ENCODE peak calls at places on chromosomes 3 and 15, in five cellular contexts. One of them, this sample, is unnamed. For H3K9me2 and H3F3A, the result is how much of the 10 kb centered on the place peaks cover.

GRCh38 chr3:190722181-190722905 is 140.2 kb downstream of the GMNC start:
- DNase-seq in SK-N-SH: no peak
- DNase-seq in GM23338: no peak
- DNase-seq in MM.1S: no peak
- DNase-seq in PC-3: no peak
- DNase-seq in this sample: no peak

GRCh38 chr15:68560501-68561113 is 18.2 kb upstream of the CORO2B start:
- DNase-seq in SK-N-SH: no peak
- DNase-seq in GM23338: no peak
- DNase-seq in MM.1S: no peak
- DNase-seq in PC-3: no peak
- DNase-seq in this sample: no peak

GRCh38 chr3:150970665-150971327 is 1.7 kb downstream of the CLRN1 start:
- DNase-seq in SK-N-SH: no peak
- DNase-seq in GM23338: no peak
- DNase-seq in MM.1S: no peak
- DNase-seq in PC-3: peak
- DNase-seq in this sample: peak

GRCh38 chr3:189688296-189688695 is 57.1 kb downstream of the TP63 start:
- DNase-seq in SK-N-SH: no peak
- DNase-seq in GM23338: no peak
- DNase-seq in MM.1S: no peak
- DNase-seq in PC-3: no peak
- DNase-seq in this sample: no peak

GRCh38 chr3:189513281-189514151 is 117.7 kb upstream of the TP63 start:
- DNase-seq in SK-N-SH: no peak
- DNase-seq in GM23338: no peak
- DNase-seq in MM.1S: no peak
- DNase-seq in PC-3: peak
- DNase-seq in this sample: peak

GRCh38 chr3:119559441-119559963 is at the start of gene CD80:
- DNase-seq in SK-N-SH: no peak
- DNase-seq in GM23338: peak
- DNase-seq in MM.1S: peak
- DNase-seq in PC-3: peak
- DNase-seq in this sample: peak

GRCh38 chr3:38558864-38559263 is 62.7 kb downstream of the EXOG start:
- DNase-seq in SK-N-SH: no peak
- DNase-seq in GM23338: no peak
- DNase-seq in MM.1S: no peak
- DNase-seq in PC-3: no peak
- DNase-seq in this sample: no peak

GRCh38 chr15:63042879-63043340 is 363 bp downstream of the TPM1 start:
- DNase-seq in SK-N-SH: peak
- DNase-seq in GM23338: no peak
- DNase-seq in MM.1S: no peak
- DNase-seq in PC-3: no peak
- DNase-seq in this sample: no peak

GRCh38 chr3:125202197-125202596 is 10.4 kb downstream of the SLC12A8 start:
- DNase-seq in SK-N-SH: no peak
- DNase-seq in GM23338: peak
- DNase-seq in MM.1S: peak
- DNase-seq in PC-3: peak
- DNase-seq in this sample: no peak

GRCh38 chr15:47500823-47501222 is 216.5 kb upstream of the SEMA6D start:
- DNase-seq in SK-N-SH: no peak
- DNase-seq in GM23338: peak
- DNase-seq in MM.1S: no peak
- DNase-seq in PC-3: no peak
- DNase-seq in this sample: no peak

GRCh38 chr3:62686486-62686885 is 188.7 kb downstream of the CADPS start:
- DNase-seq in SK-N-SH: no peak
- DNase-seq in GM23338: no peak
- DNase-seq in MM.1S: no peak
- DNase-seq in PC-3: peak
- DNase-seq in this sample: no peak

GRCh38 chr3:49689046-49689886 is at the start of the genes MST1 and RNF123:
- DNase-seq in SK-N-SH: peak
- DNase-seq in GM23338: peak
- DNase-seq in MM.1S: peak
- DNase-seq in PC-3: peak
- DNase-seq in this sample: peak

GRCh38 chr15:97759363-97759762 is 201.1 kb upstream of the ARRDC4 start:
- DNase-seq in SK-N-SH: no peak
- DNase-seq in GM23338: no peak
- DNase-seq in MM.1S: no peak
- DNase-seq in PC-3: peak
- DNase-seq in this sample: no peak

GRCh38 chr3:126179825-126180476 is 435 bp downstream of the ALDH1L1 start:
- DNase-seq in SK-N-SH: peak
- DNase-seq in GM23338: peak
- DNase-seq in MM.1S: no peak
- DNase-seq in PC-3: no peak
- DNase-seq in this sample: peak

GRCh38 chr3:149772861-149773260 is 19.5 kb downstream of the ANKUB1 start:
- DNase-seq in SK-N-SH: no peak
- DNase-seq in GM23338: peak
- DNase-seq in MM.1S: no peak
- DNase-seq in PC-3: no peak
- DNase-seq in this sample: no peak

GRCh38 chr3:149767720-149768119 is 15.4 kb upstream of the COMMD2 start:
- DNase-seq in SK-N-SH: no peak
- DNase-seq in GM23338: no peak
- DNase-seq in MM.1S: no peak
- DNase-seq in PC-3: no peak
- DNase-seq in this sample: no peak

GRCh38 chr3:149768704-149769103 is 16.4 kb upstream of the COMMD2 start:
- DNase-seq in SK-N-SH: no peak
- DNase-seq in GM23338: no peak
- DNase-seq in MM.1S: no peak
- DNase-seq in PC-3: no peak
- DNase-seq in this sample: no peak

GRCh38 chr3:149771652-149772271 is 19.5 kb upstream of the COMMD2 start:
- DNase-seq in SK-N-SH: peak
- DNase-seq in GM23338: peak
- DNase-seq in MM.1S: peak
- DNase-seq in PC-3: peak
- DNase-seq in this sample: no peak

DNA sequence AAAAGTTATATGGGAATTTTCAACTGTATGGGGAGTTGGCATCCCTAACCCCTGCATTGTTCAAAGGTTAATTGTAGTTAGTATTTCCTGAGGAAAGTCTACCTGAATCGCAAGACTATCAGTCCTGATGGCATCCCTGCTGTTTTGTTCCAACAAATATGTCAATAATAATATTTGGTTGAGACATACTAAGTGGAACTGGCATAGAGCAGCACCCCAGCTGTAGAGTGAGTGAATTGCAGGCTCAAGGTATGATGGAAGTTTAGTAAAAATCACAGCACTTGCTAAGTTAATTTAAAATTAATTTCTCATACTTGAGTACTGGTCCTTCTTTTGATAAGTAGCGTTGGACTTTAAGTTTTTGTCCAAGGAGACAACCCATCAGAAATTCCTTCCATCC is 18.0 kb upstream of the COMMD2 start:
- DNase-seq in SK-N-SH: no peak
- DNase-seq in GM23338: no peak
- DNase-seq in MM.1S: no peak
- DNase-seq in PC-3: no peak
- DNase-seq in this sample: no peak
- TF ChIP-seq CTCF in SK-N-SH: no peak
- TF ChIP-seq CTCF in GM23338: no peak
- TF ChIP-seq CTCF in MM.1S: no peak
- TF ChIP-seq CTCF in PC-3: peak
- TF ChIP-seq CTCF in this sample: no peak

GRCh38 chr3:46168583-46168982 is 39.5 kb downstream of the CCR1 start:
- DNase-seq in SK-N-SH: no peak
- DNase-seq in GM23338: no peak
- DNase-seq in MM.1S: no peak
- DNase-seq in PC-3: no peak
- DNase-seq in this sample: no peak

GRCh38 chr3:46162975-46163550 is 45.0 kb downstream of the CCR1 start:
- DNase-seq in SK-N-SH: no peak
- DNase-seq in GM23338: peak
- DNase-seq in MM.1S: no peak
- DNase-seq in PC-3: peak
- DNase-seq in this sample: peak

DNA sequence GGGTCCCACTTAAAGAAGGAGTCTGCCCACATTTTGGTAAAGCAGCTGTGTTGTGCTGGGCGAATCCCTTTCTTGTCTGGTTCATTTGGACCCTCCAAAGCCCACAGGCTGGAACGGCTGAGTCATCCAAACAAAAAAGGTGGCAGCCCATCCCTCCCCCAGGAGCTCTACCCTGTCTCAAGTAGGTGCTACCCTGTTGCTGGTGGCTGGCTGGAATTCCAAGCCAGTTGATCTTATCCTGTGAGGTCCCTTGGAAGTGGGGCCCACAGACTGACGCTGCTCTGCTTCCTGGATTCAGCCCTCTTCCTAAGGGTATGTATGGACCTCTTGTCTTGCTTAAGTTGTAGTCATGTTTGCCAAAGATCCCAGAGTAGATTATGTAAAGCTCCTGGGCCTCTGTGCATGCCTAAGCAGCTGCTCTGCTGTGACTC is 44.5 kb downstream of the CCR1 start:
- DNase-seq in SK-N-SH: no peak
- DNase-seq in GM23338: no peak
- DNase-seq in MM.1S: no peak
- DNase-seq in PC-3: peak
- DNase-seq in this sample: peak
- H3K9me2 ChIP-seq in SK-N-SH: under half
- H3K9me2 ChIP-seq in GM23338: under half
- H3K9me2 ChIP-seq in MM.1S: under half
- H3K9me2 ChIP-seq in PC-3: under half
- H3K9me2 ChIP-seq in this sample: under half

GRCh38 chr15:49855917-49856637 is 235.2 kb downstream of the DTWD1 start:
- DNase-seq in SK-N-SH: no peak
- DNase-seq in GM23338: no peak
- DNase-seq in MM.1S: no peak
- DNase-seq in PC-3: no peak
- DNase-seq in this sample: no peak

GRCh38 chr15:49863431-49864205 is 242.8 kb downstream of the DTWD1 start:
- DNase-seq in SK-N-SH: no peak
- DNase-seq in GM23338: no peak
- DNase-seq in MM.1S: no peak
- DNase-seq in PC-3: no peak
- DNase-seq in this sample: no peak

GRCh38 chr15:49860101-49860500 is 239.3 kb downstream of the DTWD1 start:
- DNase-seq in SK-N-SH: no peak
- DNase-seq in GM23338: no peak
- DNase-seq in MM.1S: no peak
- DNase-seq in PC-3: no peak
- DNase-seq in this sample: no peak

GRCh38 chr15:49852756-49853155 is 231.9 kb downstream of the DTWD1 start:
- DNase-seq in SK-N-SH: no peak
- DNase-seq in GM23338: no peak
- DNase-seq in MM.1S: no peak
- DNase-seq in PC-3: no peak
- DNase-seq in this sample: no peak

GRCh38 chr15:49858076-49858475 is 237.2 kb downstream of the DTWD1 start:
- DNase-seq in SK-N-SH: no peak
- DNase-seq in GM23338: no peak
- DNase-seq in MM.1S: no peak
- DNase-seq in PC-3: no peak
- DNase-seq in this sample: no peak
- H3F3A ChIP-seq in SK-N-SH: under half
- H3F3A ChIP-seq in GM23338: under half
- H3F3A ChIP-seq in MM.1S: under half
- H3F3A ChIP-seq in PC-3: under half
- H3F3A ChIP-seq in this sample: under half

DNA sequence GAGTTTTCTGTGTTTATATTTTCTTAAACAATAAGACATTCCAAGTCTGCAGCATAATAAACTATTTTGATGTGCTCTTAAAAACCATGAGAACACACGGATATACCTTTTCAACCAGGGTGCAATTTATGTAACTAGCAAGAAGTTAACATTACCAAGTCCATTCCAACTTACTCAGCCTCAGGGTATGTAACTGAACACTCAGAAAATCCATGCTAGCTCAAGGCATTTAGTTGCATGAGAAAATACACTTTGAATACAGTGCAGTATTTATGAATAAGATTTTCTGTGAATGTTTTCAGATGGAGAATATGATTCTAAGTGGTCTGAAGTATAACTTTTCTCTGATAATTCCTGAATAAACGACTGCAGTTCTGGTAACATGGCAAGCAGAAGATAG is 124.2 kb downstream of the SNRK start:
- DNase-seq in SK-N-SH: no peak
- DNase-seq in GM23338: no peak
- DNase-seq in MM.1S: no peak
- DNase-seq in PC-3: no peak
- DNase-seq in this sample: no peak
- TF ChIP-seq CTCF in SK-N-SH: no peak
- TF ChIP-seq CTCF in GM23338: no peak
- TF ChIP-seq CTCF in MM.1S: no peak
- TF ChIP-seq CTCF in PC-3: no peak
- TF ChIP-seq CTCF in this sample: no peak

GRCh38 chr15:36680751-36681150 is 101.3 kb downstream of the CDIN1 start:
- DNase-seq in SK-N-SH: no peak
- DNase-seq in GM23338: no peak
- DNase-seq in MM.1S: no peak
- DNase-seq in PC-3: no peak
- DNase-seq in this sample: no peak
- H3K9me2 ChIP-seq in SK-N-SH: under half
- H3K9me2 ChIP-seq in GM23338: under half
- H3K9me2 ChIP-seq in MM.1S: under half
- H3K9me2 ChIP-seq in PC-3: under half
- H3K9me2 ChIP-seq in this sample: under half

This sample was measured in PC-9.